ENCODE peak calls at places on chromosomes 2 and 18, in four cellular contexts. One of them, this sample, is unnamed.

GRCh38 chr2:235142588-235142987 is 190.8 kb downstream of the SH3BP4 start:
- DNase-seq in A549: no peak
- DNase-seq in fibroblast of lung: no peak
- DNase-seq in HCT116: no peak
- DNase-seq in this sample: no peak

GRCh38 chr2:23788100-23788499 is 138.8 kb downstream of the ATAD2B start:
- DNase-seq in A549: no peak
- DNase-seq in fibroblast of lung: no peak
- DNase-seq in HCT116: no peak
- DNase-seq in this sample: no peak

GRCh38 chr2:2922156-2922555 is 455.5 kb downstream of the EIPR1 start:
- DNase-seq in A549: no peak
- DNase-seq in fibroblast of lung: no peak
- DNase-seq in HCT116: no peak
- DNase-seq in this sample: no peak

GRCh38 chr2:231058761-231059550 is 2.3 kb downstream of the PSMD1 start:
- DNase-seq in A549: no peak
- DNase-seq in fibroblast of lung: peak; percentile 36
- DNase-seq in HCT116: no peak
- DNase-seq in this sample: no peak

GRCh38 chr2:65357095-65357958 is 75.1 kb downstream of the SPRED2 start:
- DNase-seq in A549: no peak
- DNase-seq in fibroblast of lung: no peak
- DNase-seq in HCT116: no peak
- DNase-seq in this sample: no peak

GRCh38 chr2:217995741-217996141 is 7.1 kb downstream of the TNS1 start:
- DNase-seq in A549: no peak
- DNase-seq in fibroblast of lung: no peak
- DNase-seq in HCT116: no peak
- DNase-seq in this sample: no peak

GRCh38 chr2:167264380-167264779 is 376.1 kb downstream of the XIRP2 start:
- DNase-seq in A549: no peak
- DNase-seq in fibroblast of lung: no peak
- DNase-seq in HCT116: no peak
- DNase-seq in this sample: no peak

GRCh38 chr2:179373826-179374225 is 109.2 kb upstream of the SESTD1 start:
- DNase-seq in A549: no peak
- DNase-seq in fibroblast of lung: no peak
- DNase-seq in HCT116: no peak
- DNase-seq in this sample: no peak

GRCh38 chr2:219612605-219613286 is 14.7 kb upstream of the SLC4A3 start:
- DNase-seq in A549: no peak
- DNase-seq in fibroblast of lung: no peak
- DNase-seq in HCT116: no peak
- DNase-seq in this sample: no peak

GRCh38 chr2:240917009-240917683 is 11.0 kb downstream of the CROCC2 start:
- DNase-seq in A549: no peak
- DNase-seq in fibroblast of lung: no peak
- DNase-seq in HCT116: no peak
- DNase-seq in this sample: no peak

GRCh38 chr18:51668632-51669031 is 471.2 kb upstream of the MEX3C start:
- DNase-seq in A549: no peak
- DNase-seq in fibroblast of lung: no peak
- DNase-seq in HCT116: no peak
- DNase-seq in this sample: no peak

GRCh38 chr2:13114391-13114790 is 397.7 kb downstream of the TRIB2 start:
- DNase-seq in A549: no peak
- DNase-seq in fibroblast of lung: peak; percentile 64
- DNase-seq in HCT116: no peak
- DNase-seq in this sample: no peak

GRCh38 chr2:132373391-132374135 is 43.0 kb upstream of the GPR39 start:
- DNase-seq in A549: no peak
- DNase-seq in fibroblast of lung: peak; percentile 63
- DNase-seq in HCT116: no peak
- DNase-seq in this sample: peak; percentile 83

GRCh38 chr18:78612801-78613200 is 366.8 kb upstream of the SALL3 start:
- DNase-seq in A549: no peak
- DNase-seq in fibroblast of lung: no peak
- DNase-seq in HCT116: no peak
- DNase-seq in this sample: no peak

GRCh38 chr2:98334439-98335078 is 11.7 kb upstream of the CNGA3 start:
- DNase-seq in A549: peak; percentile 10
- DNase-seq in fibroblast of lung: peak; percentile 94
- DNase-seq in HCT116: no peak
- DNase-seq in this sample: peak; percentile 59

GRCh38 chr2:196433116-196433515 is 206.4 kb upstream of the CCDC150 start:
- DNase-seq in A549: no peak
- DNase-seq in fibroblast of lung: no peak
- DNase-seq in HCT116: no peak
- DNase-seq in this sample: no peak

GRCh38 chr2:181770145-181770544 is 89.8 kb upstream of the NEUROD1 start:
- DNase-seq in A549: no peak
- DNase-seq in fibroblast of lung: peak; percentile 47
- DNase-seq in HCT116: no peak
- DNase-seq in this sample: no peak

GRCh38 chr2:209719034-209719433 is 52.6 kb upstream of the UNC80 start:
- DNase-seq in A549: no peak
- DNase-seq in fibroblast of lung: no peak
- DNase-seq in HCT116: no peak
- DNase-seq in this sample: no peak

GRCh38 chr2:67954125-67954748 is 108.6 kb downstream of the C1D start:
- DNase-seq in A549: no peak
- DNase-seq in fibroblast of lung: no peak
- DNase-seq in HCT116: no peak
- DNase-seq in this sample: no peak

GRCh38 chr18:13428319-13428718 is 209.8 kb downstream of the LDLRAD4 start:
- DNase-seq in A549: no peak
- DNase-seq in fibroblast of lung: no peak
- DNase-seq in HCT116: no peak
- DNase-seq in this sample: no peak

GRCh38 chr2:135164431-135164830 is 112.3 kb downstream of the RAB3GAP1 start:
- DNase-seq in A549: no peak
- DNase-seq in fibroblast of lung: peak; percentile 84
- DNase-seq in HCT116: no peak
- DNase-seq in this sample: peak; percentile 16

GRCh38 chr18:35581555-35582309 is at the start of gene GALNT1:
- DNase-seq in A549: no peak
- DNase-seq in fibroblast of lung: no peak
- DNase-seq in HCT116: no peak
- DNase-seq in this sample: no peak

DNA sequence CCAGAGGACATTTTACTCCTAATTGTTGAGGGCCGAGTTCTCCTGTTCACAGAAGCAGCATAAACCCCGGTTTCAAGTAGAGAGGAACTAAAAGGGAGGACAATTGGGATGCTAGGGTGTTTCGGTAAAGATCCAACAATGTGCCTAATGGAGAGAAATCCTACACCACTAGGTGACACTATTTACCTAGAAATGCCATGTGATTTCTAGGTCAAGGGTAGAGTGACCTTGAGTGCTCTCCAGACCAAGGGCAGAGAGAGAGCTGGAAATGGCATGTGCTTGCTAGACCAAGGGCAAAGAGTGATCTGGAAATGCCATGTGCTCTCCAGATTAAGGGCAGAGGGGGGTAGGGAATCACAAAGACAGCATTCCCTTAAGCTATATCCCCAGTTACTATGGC is 472.0 kb downstream of the DCDC2C start:
- DNase-seq in A549: no peak
- DNase-seq in fibroblast of lung: no peak
- DNase-seq in HCT116: no peak
- DNase-seq in this sample: no peak
- H3K9me3 ChIP-seq in A549: peaks cover 10% of the 10 kb centered on the region
- H3K9me3 ChIP-seq in fibroblast of lung: no peaks in the 10 kb centered on the region
- H3K9me3 ChIP-seq in HCT116: no peaks in the 10 kb centered on the region
- H3K9me3 ChIP-seq in this sample: no peaks in the 10 kb centered on the region

DNA sequence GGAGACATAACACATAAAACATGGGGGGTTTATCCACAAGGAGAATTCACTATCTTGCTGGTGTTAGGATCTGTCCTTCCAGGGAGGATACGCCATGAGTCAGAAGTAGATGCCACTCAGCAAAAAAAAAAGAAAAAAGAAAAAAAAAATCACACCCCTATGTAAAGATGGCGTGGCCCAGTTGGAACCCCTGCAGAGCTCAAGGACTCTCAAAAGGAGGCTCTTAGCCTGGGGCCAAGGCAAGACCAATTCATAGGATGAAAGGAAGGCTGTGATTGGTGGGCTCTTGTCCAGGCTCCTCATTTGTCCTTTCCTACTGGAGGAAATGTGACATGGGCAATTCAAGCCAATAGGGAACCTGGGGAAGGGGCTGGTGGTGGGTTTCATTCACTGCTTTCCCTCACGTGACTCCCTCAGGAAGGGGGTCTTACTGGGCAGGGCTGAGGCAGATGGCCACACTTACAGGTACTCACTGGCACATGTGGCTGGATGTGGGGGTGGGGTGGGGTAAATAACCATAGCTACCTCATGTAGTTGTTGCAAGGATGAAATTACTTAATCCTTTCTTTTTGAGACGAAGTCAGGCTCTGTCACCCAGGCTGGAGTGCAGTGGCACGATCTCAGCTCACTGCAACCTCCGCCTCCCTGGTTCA is 38.7 kb upstream of the HAAO start:
- DNase-seq in A549: no peak
- DNase-seq in fibroblast of lung: no peak
- DNase-seq in HCT116: no peak
- DNase-seq in this sample: no peak
- H3K4me1 ChIP-seq in A549: peaks cover 22% of the 10 kb centered on the region
- H3K4me1 ChIP-seq in fibroblast of lung: peaks cover 10% of the 10 kb centered on the region
- H3K4me1 ChIP-seq in HCT116: peaks cover 16% of the 10 kb centered on the region
- H3K4me1 ChIP-seq in this sample: peaks cover 14% of the 10 kb centered on the region

DNA sequence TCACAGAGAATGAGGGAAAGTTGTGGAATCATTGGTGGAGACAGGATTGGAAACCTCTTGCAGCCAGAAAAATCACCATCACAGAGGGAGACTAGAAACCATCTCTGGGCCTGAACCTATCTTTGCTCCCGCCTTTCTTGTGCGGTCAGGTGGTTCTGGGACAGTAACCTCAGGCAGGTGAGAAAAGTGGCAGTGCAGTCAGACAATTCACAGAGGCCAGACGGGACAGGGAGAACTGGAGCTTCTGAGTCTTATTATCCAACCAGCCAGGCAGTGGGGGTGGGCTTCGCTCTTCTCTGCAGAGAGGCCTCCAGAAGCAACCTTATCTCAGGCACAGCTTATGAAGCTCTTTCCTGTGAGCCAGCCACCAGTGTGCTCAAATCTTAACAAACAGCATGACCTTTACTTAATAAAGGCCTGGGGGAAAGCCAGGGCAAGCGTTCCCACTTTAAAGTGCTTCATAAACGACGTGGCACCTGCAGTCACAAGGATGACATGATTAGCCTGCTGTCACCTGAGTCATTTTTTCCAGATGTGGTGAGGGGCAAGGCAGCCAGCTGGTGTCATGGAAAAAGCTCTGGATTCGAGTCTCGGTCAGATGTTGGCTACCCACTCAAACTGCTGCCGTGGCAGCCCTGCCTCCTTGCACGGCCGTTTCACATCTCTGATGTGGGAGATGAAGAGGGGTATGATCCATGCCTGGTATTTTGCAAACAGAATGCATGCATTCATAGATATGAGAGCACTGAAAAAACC is 109.7 kb downstream of the B3GNT2 start:
- DNase-seq in A549: no peak
- DNase-seq in fibroblast of lung: no peak
- DNase-seq in HCT116: no peak
- DNase-seq in this sample: no peak
- H3K4me2 ChIP-seq in A549: no peak overlapping the region
- H3K4me2 ChIP-seq in fibroblast of lung: no peak overlapping the region
- H3K4me2 ChIP-seq in HCT116: peak overlapping the region; percentile 87
- H3K4me2 ChIP-seq in this sample: peak overlapping the region; percentile 85

DNA sequence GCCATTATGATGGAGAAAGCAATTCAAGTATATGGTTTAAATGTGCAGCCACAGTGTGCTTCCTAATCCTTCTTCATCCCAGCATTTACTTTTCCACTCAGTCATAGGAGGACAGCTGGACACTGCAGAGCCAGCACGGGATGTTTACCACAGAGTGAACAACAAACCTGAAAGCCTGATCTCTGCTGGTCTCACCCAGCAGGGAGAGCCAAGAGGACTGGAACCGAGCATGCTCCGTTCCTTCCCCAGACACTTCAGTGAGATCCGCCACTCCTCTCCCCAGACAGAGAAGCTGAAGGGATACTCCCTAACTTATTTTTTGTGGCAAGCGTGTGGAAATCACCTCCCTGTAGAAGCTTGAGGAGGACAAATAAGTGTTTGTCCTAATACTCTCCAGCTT is 23.2 kb upstream of the GORASP2 start:
- DNase-seq in A549: no peak
- DNase-seq in fibroblast of lung: no peak
- DNase-seq in HCT116: no peak
- DNase-seq in this sample: no peak
- H3K9me3 ChIP-seq in A549: peaks cover 29% of the 10 kb centered on the region
- H3K9me3 ChIP-seq in fibroblast of lung: no peaks in the 10 kb centered on the region
- H3K9me3 ChIP-seq in HCT116: no peaks in the 10 kb centered on the region
- H3K9me3 ChIP-seq in this sample: peaks cover 12% of the 10 kb centered on the region

GRCh38 chr2:237671466-237672173 is 44.2 kb downstream of the LRRFIP1 start:
- DNase-seq in A549: no peak
- DNase-seq in fibroblast of lung: no peak
- DNase-seq in HCT116: no peak
- DNase-seq in this sample: no peak
- H3K4me1 ChIP-seq in A549: peaks cover 10% of the 10 kb centered on the region
- H3K4me1 ChIP-seq in fibroblast of lung: peaks cover 26% of the 10 kb centered on the region
- H3K4me1 ChIP-seq in HCT116: peaks cover 21% of the 10 kb centered on the region
- H3K4me1 ChIP-seq in this sample: no peaks in the 10 kb centered on the region

GRCh38 chr2:215685218-215685962 is 249.5 kb upstream of the FN1 start:
- DNase-seq in A549: no peak
- DNase-seq in fibroblast of lung: no peak
- DNase-seq in HCT116: no peak
- DNase-seq in this sample: no peak
- H3K4me2 ChIP-seq in A549: peak overlapping the region; percentile 14
- H3K4me2 ChIP-seq in fibroblast of lung: no peak overlapping the region
- H3K4me2 ChIP-seq in HCT116: no peak overlapping the region
- H3K4me2 ChIP-seq in this sample: peak overlapping the region; percentile 1

GRCh38 chr2:171629113-171629512 is 58.2 kb upstream of the DYNC1I2 start:
- DNase-seq in A549: no peak
- DNase-seq in fibroblast of lung: no peak
- DNase-seq in HCT116: no peak
- DNase-seq in this sample: no peak
- H3K9me3 ChIP-seq in A549: peaks cover 55% of the 10 kb centered on the region
- H3K9me3 ChIP-seq in fibroblast of lung: no peaks in the 10 kb centered on the region
- H3K9me3 ChIP-seq in HCT116: peaks cover 16% of the 10 kb centered on the region
- H3K9me3 ChIP-seq in this sample: peaks cover 30% of the 10 kb centered on the region